ENCODE peak calls at places on chromosome 5, in five cellular contexts. One of them, this sample, is unnamed.

GRCh38 chr5:2227433-2227832 is 344.7 kb upstream of the IRX4 start:
- DNase-seq in SK-N-SH: no peak
- DNase-seq in HepG2: no peak
- DNase-seq in HCT116: no peak
- DNase-seq in NT2/D1: no peak
- DNase-seq in this sample: no peak

GRCh38 chr5:56160723-56161445 is 72.2 kb downstream of the ANKRD55 start:
- DNase-seq in HepG2: peak
- DNase-seq in HCT116: no peak
- DNase-seq in NT2/D1: no peak
- DNase-seq in SK-N-SH: peak
- DNase-seq in this sample: no peak

GRCh38 chr5:139747583-139748504 is 47.8 kb upstream of the PSD2 start:
- DNase-seq in NT2/D1: no peak
- DNase-seq in HCT116: no peak
- DNase-seq in HepG2: no peak
- DNase-seq in SK-N-SH: peak
- DNase-seq in this sample: peak

GRCh38 chr5:2538169-2538568 is 213.3 kb downstream of the IRX2 start:
- DNase-seq in HCT116: no peak
- DNase-seq in SK-N-SH: no peak
- DNase-seq in HepG2: no peak
- DNase-seq in NT2/D1: no peak
- DNase-seq in this sample: peak

GRCh38 chr5:31827862-31828261 is 188.9 kb downstream of the PDZD2 start:
- DNase-seq in HepG2: no peak
- DNase-seq in HCT116: no peak
- DNase-seq in SK-N-SH: no peak
- DNase-seq in NT2/D1: no peak
- DNase-seq in this sample: no peak

GRCh38 chr5:149549461-149550266 is 1.6 kb downstream of the CSNK1A1 start:
- DNase-seq in NT2/D1: no peak
- DNase-seq in HCT116: peak
- DNase-seq in SK-N-SH: peak
- DNase-seq in HepG2: peak
- DNase-seq in this sample: no peak

GRCh38 chr5:39906146-39906545 is 481.4 kb upstream of the DAB2 start:
- DNase-seq in SK-N-SH: no peak
- DNase-seq in HepG2: no peak
- DNase-seq in HCT116: no peak
- DNase-seq in NT2/D1: no peak
- DNase-seq in this sample: no peak

GRCh38 chr5:149517461-149518122 is 33.6 kb downstream of the CSNK1A1 start:
- DNase-seq in HCT116: no peak
- DNase-seq in NT2/D1: no peak
- DNase-seq in HepG2: no peak
- DNase-seq in SK-N-SH: no peak
- DNase-seq in this sample: no peak

GRCh38 chr5:15064396-15064795 is 192.8 kb upstream of the ANKH start:
- DNase-seq in HCT116: no peak
- DNase-seq in SK-N-SH: no peak
- DNase-seq in NT2/D1: no peak
- DNase-seq in HepG2: no peak
- DNase-seq in this sample: no peak

GRCh38 chr5:1479581-1480188 is 34.4 kb upstream of the SLC6A3 start:
- DNase-seq in HCT116: no peak
- DNase-seq in SK-N-SH: peak
- DNase-seq in HepG2: peak
- DNase-seq in NT2/D1: no peak
- DNase-seq in this sample: no peak

GRCh38 chr5:88677943-88678779 is 204.8 kb downstream of the MEF2C start:
- DNase-seq in HepG2: no peak
- DNase-seq in HCT116: no peak
- DNase-seq in SK-N-SH: no peak
- DNase-seq in NT2/D1: no peak
- DNase-seq in this sample: no peak

GRCh38 chr5:123438902-123439301 is 15.7 kb upstream of the CEP120 start:
- DNase-seq in HepG2: no peak
- DNase-seq in SK-N-SH: no peak
- DNase-seq in HCT116: no peak
- DNase-seq in NT2/D1: no peak
- DNase-seq in this sample: no peak

GRCh38 chr5:123439616-123440153 is 16.5 kb upstream of the CEP120 start:
- DNase-seq in NT2/D1: no peak
- DNase-seq in HCT116: no peak
- DNase-seq in SK-N-SH: no peak
- DNase-seq in HepG2: no peak
- DNase-seq in this sample: no peak

GRCh38 chr5:123444016-123444415 is 20.8 kb upstream of the CEP120 start:
- DNase-seq in NT2/D1: no peak
- DNase-seq in HepG2: no peak
- DNase-seq in SK-N-SH: no peak
- DNase-seq in HCT116: no peak
- DNase-seq in this sample: no peak

GRCh38 chr5:123440456-123440855 is 17.3 kb upstream of the CEP120 start:
- DNase-seq in HepG2: no peak
- DNase-seq in HCT116: no peak
- DNase-seq in NT2/D1: no peak
- DNase-seq in SK-N-SH: no peak
- DNase-seq in this sample: no peak

GRCh38 chr5:123441408-123441807 is 18.2 kb upstream of the CEP120 start:
- DNase-seq in SK-N-SH: no peak
- DNase-seq in HCT116: no peak
- DNase-seq in NT2/D1: no peak
- DNase-seq in HepG2: no peak
- DNase-seq in this sample: no peak
- TF ChIP-seq YY1 in SK-N-SH: no peak
- TF ChIP-seq YY1 in HCT116: no peak
- TF ChIP-seq YY1 in NT2/D1: no peak
- TF ChIP-seq YY1 in HepG2: no peak
- TF ChIP-seq YY1 in this sample: no peak

GRCh38 chr5:54646285-54647101 is 128.9 kb downstream of the SNX18 start:
- DNase-seq in SK-N-SH: no peak
- DNase-seq in HepG2: no peak
- DNase-seq in HCT116: no peak
- DNase-seq in NT2/D1: peak
- DNase-seq in this sample: peak
- TF ChIP-seq YY1 in SK-N-SH: no peak
- TF ChIP-seq YY1 in HepG2: no peak
- TF ChIP-seq YY1 in HCT116: no peak
- TF ChIP-seq YY1 in NT2/D1: no peak
- TF ChIP-seq YY1 in this sample: no peak

DNA sequence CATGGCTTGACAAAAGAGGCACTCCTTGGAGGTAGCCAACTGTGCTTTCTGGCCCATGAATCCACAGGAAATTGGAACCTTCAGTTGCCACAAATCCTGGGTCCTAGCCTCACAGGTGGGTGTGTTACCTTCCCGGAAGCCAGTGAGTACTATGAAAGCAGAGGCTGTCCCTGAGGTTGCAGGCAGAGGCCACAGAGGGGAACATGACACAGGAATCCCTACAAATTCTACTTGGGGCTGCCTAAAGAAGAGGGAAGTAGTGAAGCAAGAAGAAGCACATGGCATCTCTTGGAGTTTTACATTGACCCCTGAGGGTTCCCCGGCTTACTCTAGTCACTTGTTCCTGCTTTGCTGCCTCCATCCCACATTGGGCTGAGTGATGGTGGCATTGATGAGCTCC is 2.6 kb downstream of the SLC22A5 start:
- DNase-seq in HepG2: no peak
- DNase-seq in SK-N-SH: no peak
- DNase-seq in NT2/D1: no peak
- DNase-seq in HCT116: no peak
- DNase-seq in this sample: no peak
- TF ChIP-seq YY1 in HepG2: no peak
- TF ChIP-seq YY1 in SK-N-SH: no peak
- TF ChIP-seq YY1 in NT2/D1: no peak
- TF ChIP-seq YY1 in HCT116: no peak
- TF ChIP-seq YY1 in this sample: no peak

GRCh38 chr5:113048931-113049330 is 72.3 kb downstream of the DCP2 start:
- DNase-seq in NT2/D1: no peak
- DNase-seq in SK-N-SH: no peak
- DNase-seq in HCT116: no peak
- DNase-seq in HepG2: no peak
- DNase-seq in this sample: no peak
- TF ChIP-seq YY1 in NT2/D1: no peak
- TF ChIP-seq YY1 in SK-N-SH: no peak
- TF ChIP-seq YY1 in HCT116: no peak
- TF ChIP-seq YY1 in HepG2: no peak
- TF ChIP-seq YY1 in this sample: no peak

GRCh38 chr5:172859966-172860365 is 25.9 kb downstream of the ERGIC1 start:
- DNase-seq in NT2/D1: no peak
- DNase-seq in HepG2: no peak
- DNase-seq in HCT116: no peak
- DNase-seq in SK-N-SH: no peak
- DNase-seq in this sample: no peak

GRCh38 chr5:172857982-172858381 is 23.9 kb downstream of the ERGIC1 start:
- DNase-seq in SK-N-SH: no peak
- DNase-seq in NT2/D1: no peak
- DNase-seq in HCT116: no peak
- DNase-seq in HepG2: no peak
- DNase-seq in this sample: no peak

GRCh38 chr5:172860520-172861443 is 26.7 kb downstream of the ERGIC1 start:
- DNase-seq in NT2/D1: no peak
- DNase-seq in HepG2: no peak
- DNase-seq in HCT116: no peak
- DNase-seq in SK-N-SH: no peak
- DNase-seq in this sample: no peak

GRCh38 chr5:172858511-172858989 is 24.5 kb downstream of the ERGIC1 start:
- DNase-seq in NT2/D1: no peak
- DNase-seq in HepG2: peak
- DNase-seq in HCT116: no peak
- DNase-seq in SK-N-SH: no peak
- DNase-seq in this sample: no peak

GRCh38 chr5:172858990-172859811 is 25.1 kb downstream of the ERGIC1 start:
- DNase-seq in HCT116: no peak
- DNase-seq in NT2/D1: no peak
- DNase-seq in HepG2: peak
- DNase-seq in SK-N-SH: no peak
- DNase-seq in this sample: no peak
- TF ChIP-seq YY1 in HCT116: no peak
- TF ChIP-seq YY1 in NT2/D1: no peak
- TF ChIP-seq YY1 in HepG2: peak
- TF ChIP-seq YY1 in SK-N-SH: no peak
- TF ChIP-seq YY1 in this sample: no peak

GRCh38 chr5:77841616-77842015 is 65.5 kb upstream of the TBCA start:
- DNase-seq in HepG2: no peak
- DNase-seq in NT2/D1: no peak
- DNase-seq in SK-N-SH: no peak
- DNase-seq in HCT116: no peak
- DNase-seq in this sample: no peak

GRCh38 chr5:77842247-77842646 is 66.1 kb upstream of the TBCA start:
- DNase-seq in NT2/D1: no peak
- DNase-seq in HepG2: no peak
- DNase-seq in HCT116: no peak
- DNase-seq in SK-N-SH: no peak
- DNase-seq in this sample: no peak

GRCh38 chr5:77845273-77845646 is 69.1 kb upstream of the TBCA start:
- DNase-seq in HCT116: no peak
- DNase-seq in SK-N-SH: no peak
- DNase-seq in HepG2: no peak
- DNase-seq in NT2/D1: no peak
- DNase-seq in this sample: no peak

GRCh38 chr5:77844408-77845272 is 68.5 kb upstream of the TBCA start:
- DNase-seq in HepG2: no peak
- DNase-seq in NT2/D1: no peak
- DNase-seq in HCT116: no peak
- DNase-seq in SK-N-SH: peak
- DNase-seq in this sample: no peak

DNA sequence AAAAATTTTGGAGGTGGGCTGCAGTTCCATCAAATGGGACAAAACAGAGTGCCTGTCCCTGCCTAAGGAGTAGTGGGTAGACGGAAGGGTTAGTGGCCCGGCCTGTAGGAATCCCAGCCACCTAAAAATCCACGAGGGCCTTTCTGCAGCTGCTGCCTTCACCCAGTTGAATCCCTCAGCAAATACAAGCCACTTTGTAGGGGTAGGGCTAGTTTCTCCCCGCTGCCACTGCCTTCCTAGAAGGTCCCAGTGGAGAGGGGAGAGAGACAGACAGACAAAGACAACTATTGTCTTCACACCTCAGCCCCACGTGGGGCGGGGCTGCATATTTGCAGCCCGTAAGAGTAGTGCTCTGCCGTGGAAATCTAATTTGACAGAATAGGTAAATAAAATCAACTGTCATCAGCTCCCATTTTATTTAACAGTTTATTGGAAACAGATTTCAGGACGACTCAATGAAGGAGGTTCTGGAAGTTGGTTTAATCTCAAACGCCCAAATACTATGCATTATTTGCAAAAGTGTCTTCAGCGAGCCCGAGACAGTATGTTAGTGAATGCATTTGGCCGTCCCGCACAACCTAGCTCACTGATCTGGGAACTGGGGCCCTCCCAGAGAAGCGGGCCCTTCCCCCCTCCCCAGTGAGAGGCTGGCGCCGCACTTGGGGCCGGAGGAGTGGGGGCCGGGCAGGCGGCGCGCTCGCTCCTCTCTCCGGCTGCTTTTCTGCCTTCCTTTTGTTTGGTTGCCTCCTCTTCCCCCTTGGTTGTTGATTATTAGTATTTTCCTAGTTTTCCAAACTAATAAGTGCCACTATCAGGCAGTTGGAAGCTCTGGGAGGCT is 67.7 kb upstream of the TBCA start:
- DNase-seq in NT2/D1: no peak
- DNase-seq in HepG2: no peak
- DNase-seq in HCT116: no peak
- DNase-seq in SK-N-SH: no peak
- DNase-seq in this sample: no peak
- TF ChIP-seq YY1 in NT2/D1: no peak
- TF ChIP-seq YY1 in HepG2: no peak
- TF ChIP-seq YY1 in HCT116: no peak
- TF ChIP-seq YY1 in SK-N-SH: no peak
- TF ChIP-seq YY1 in this sample: no peak

DNA sequence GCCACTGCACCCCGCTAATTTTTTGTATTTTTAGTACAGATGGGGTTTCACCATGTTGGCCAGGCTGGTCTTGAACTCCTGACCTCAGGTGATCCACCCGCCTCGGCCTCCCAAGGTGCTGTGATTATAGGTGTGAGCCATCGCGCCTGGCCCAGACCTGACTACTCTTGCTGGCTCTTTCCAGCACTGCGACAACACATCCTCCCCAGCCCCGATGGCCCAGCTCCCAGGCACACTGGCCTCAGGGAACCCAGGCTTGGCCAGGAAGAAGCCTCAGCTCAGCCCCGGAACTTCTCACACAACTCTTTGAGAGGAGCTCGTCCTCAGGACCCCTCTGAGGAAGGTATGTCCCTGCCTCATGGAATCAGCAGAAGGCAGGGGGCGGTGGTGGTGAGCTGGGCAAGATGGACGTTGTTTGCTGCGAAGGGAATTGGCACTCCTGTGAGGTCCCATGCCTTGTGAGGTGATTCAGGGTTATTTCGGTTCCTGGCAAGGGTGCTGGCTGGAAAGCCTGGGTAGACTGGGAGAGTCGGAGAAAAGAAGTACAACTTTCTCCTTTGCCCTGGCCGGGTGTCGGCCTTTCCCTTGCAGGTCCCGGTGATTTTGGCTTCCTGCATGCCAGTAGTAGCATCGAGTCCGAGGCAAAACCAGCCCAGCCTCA is 5.9 kb downstream of the DELE1 start:
- DNase-seq in HCT116: no peak
- DNase-seq in SK-N-SH: no peak
- DNase-seq in HepG2: no peak
- DNase-seq in NT2/D1: no peak
- DNase-seq in this sample: no peak
- TF ChIP-seq YY1 in HCT116: no peak
- TF ChIP-seq YY1 in SK-N-SH: no peak
- TF ChIP-seq YY1 in HepG2: no peak
- TF ChIP-seq YY1 in NT2/D1: no peak
- TF ChIP-seq YY1 in this sample: no peak

GRCh38 chr5:107541400-107541799 is 129.3 kb downstream of the EFNA5 start:
- DNase-seq in HCT116: no peak
- DNase-seq in SK-N-SH: no peak
- DNase-seq in HepG2: no peak
- DNase-seq in NT2/D1: no peak
- DNase-seq in this sample: no peak
- TF ChIP-seq YY1 in HCT116: no peak
- TF ChIP-seq YY1 in SK-N-SH: no peak
- TF ChIP-seq YY1 in HepG2: no peak
- TF ChIP-seq YY1 in NT2/D1: no peak
- TF ChIP-seq YY1 in this sample: no peak

This sample was measured in H1.